ENCODE peak calls at places on chromosomes 11 and 22, in six cellular contexts. P is NCI-H2227 treated with DMSO at 0.1 percent for 48 hours; K is EL; I is CD4-positive, CD25-positive, alpha-beta regulatory T cell; A is iris pigment epithelial cell; M is AG08395. D is an unnamed sample.

GRCh38 chr11:116650052-116650451 is 122.7 kb downstream of the BUD13 start:
- DNase-seq in P (no peak), K (no peak), I (no peak), A (no peak), M (no peak), D (no peak)

GRCh38 chr11:32434387-32435151 is 770 bp downstream of the WT1 start:
- DNase-seq in P (no peak), K (no peak), I (no peak), A (no peak), M (no peak), D (peak; percentile 86)

GRCh38 chr11:131300304-131300703 is 70.1 kb upstream of the NTM start:
- DNase-seq in P (no peak), K (no peak), I (no peak), A (peak; percentile 8), M (no peak), D (peak; percentile 70)

GRCh38 chr11:128455766-128456165 is 131.6 kb downstream of the ETS1 start:
- DNase-seq in P (no peak), K (no peak), I (no peak), A (no peak), M (no peak), D (no peak)

GRCh38 chr11:3152471-3153110 is 12.5 kb downstream of the OSBPL5 start:
- DNase-seq in P (no peak), K (peak; percentile 24), I (no peak), A (peak; percentile 24), M (no peak), D (no peak)

GRCh38 chr11:131880976-131881375 is 510.6 kb downstream of the NTM start:
- DNase-seq in P (no peak), K (no peak), I (no peak), A (no peak), M (no peak), D (no peak)

GRCh38 chr11:95335989-95336388 is 105.0 kb upstream of the SESN3 start:
- DNase-seq in P (no peak), K (no peak), I (no peak), A (no peak), M (no peak), D (no peak)

GRCh38 chr22:46967445-46968358 is 205.3 kb downstream of the TBC1D22A start:
- DNase-seq in P (no peak), K (no peak), I (no peak), A (no peak), M (no peak), D (no peak)

GRCh38 chr11:15660496-15660895 is 545.8 kb downstream of the INSC start:
- DNase-seq in P (no peak), K (no peak), I (no peak), A (no peak), M (no peak), D (no peak)

D was measured in HT1080.